ENCODE peak calls at places on chromosomes 13 and 19, in six cellular contexts. B is nephron progenitor cell; M is ACHN; H is stimulated activated CD8-positive, alpha-beta memory T cell treated with anti-CD3 and anti-CD28 coated beads, Interleukin-15, amount 100 ng/mL, for 24 hours; C is endothelial cell; Z is C1 segment of cervical spinal cord. K is an unnamed sample.

GRCh38 chr19:617551-618246 is 15.6 kb downstream of the POLRMT start:
- DNase-seq in B (no peak), M (no peak), H (no peak), C (no peak), Z (no peak), K (no peak)

GRCh38 chr19:48625891-48626327 is 6.6 kb downstream of the SPHK2 start:
- DNase-seq in B (no peak), M (no peak), H (no peak), C (no peak), Z (no peak), K (no peak)

GRCh38 chr13:65339236-65339635 is 1890.9 kb downstream of the PCDH9 start:
- DNase-seq in B (no peak), M (no peak), H (no peak), C (no peak), Z (no peak), K (no peak)

GRCh38 chr19:55146648-55147218 is 2.3 kb downstream of the TNNT1 start:
- DNase-seq in B (peak), M (peak), H (no peak), C (no peak), Z (no peak), K (peak)

GRCh38 chr19:8044018-8044417 is 8.5 kb upstream of the CCL25 start:
- DNase-seq in B (no peak), M (no peak), H (no peak), C (no peak), Z (no peak), K (no peak)

GRCh38 chr13:99014391-99014988 is 36.6 kb upstream of the DOCK9 start:
- DNase-seq in B (no peak), M (no peak), H (no peak), C (no peak), Z (no peak), K (no peak)

GRCh38 chr19:58492265-58492664 is 16.1 kb downstream of the ZNF446 start:
- DNase-seq in B (no peak), M (no peak), H (no peak), C (no peak), Z (no peak), K (peak)

GRCh38 chr19:37506387-37507166 is at the start of gene ZNF793:
- DNase-seq in B (peak), M (no peak), H (peak), C (peak), Z (peak), K (peak)

GRCh38 chr19:54302252-54302651 is 10.7 kb downstream of the LILRA5 start:
- DNase-seq in B (no peak), M (no peak), H (no peak), C (no peak), Z (no peak), K (no peak)

GRCh38 chr19:35787227-35787799 is 11.9 kb downstream of the ARHGAP33 start:
- DNase-seq in B (no peak), M (no peak), H (no peak), C (no peak), Z (no peak), K (no peak)

GRCh38 chr13:44103721-44104490 is 224.2 kb downstream of the LACC1 start:
- DNase-seq in B (no peak), M (no peak), H (no peak), C (no peak), Z (peak), K (no peak)

GRCh38 chr19:7534531-7534980 is 961 bp upstream of the PNPLA6 start:
- DNase-seq in B (peak), M (peak), H (no peak), C (peak), Z (peak), K (no peak)

GRCh38 chr19:18594096-18594823 is 5.7 kb downstream of the REX1BD start:
- DNase-seq in B (peak), M (peak), H (peak), C (peak), Z (peak), K (peak)

GRCh38 chr19:1849999-1850398 is 1.7 kb upstream of the REXO1 start:
- DNase-seq in B (no peak), M (no peak), H (no peak), C (no peak), Z (no peak), K (no peak)

GRCh38 chr19:1904385-1905070 is 671 bp upstream of the ADAT3 start:
- DNase-seq in B (peak), M (no peak), H (no peak), C (no peak), Z (no peak), K (no peak)

GRCh38 chr19:3687774-3688706 is 12.2 kb downstream of the PIP5K1C start:
- DNase-seq in B (peak), M (no peak), H (peak), C (no peak), Z (no peak), K (no peak)

GRCh38 chr13:26517931-26518330 is 39.6 kb upstream of the WASF3 start:
- DNase-seq in B (no peak), M (no peak), H (no peak), C (no peak), Z (no peak), K (no peak)

K was measured in SK-MEL-5.